ENCODE peak calls at places on chromosome 18, in ten cellular contexts. G is neural progenitor cell, K is psoas muscle, A is AG09309, R is AG04450, N is GM23338, V is heart right ventricle, I is fibroblast of the aortic adventitia, F is HFF-Myc, B is fibroblast of mammary gland. U is an unnamed sample.

GRCh38 chr18:36066731-36067117 is 635 bp downstream of the RPRD1A start:
- DNase-seq in I (peak), F (no peak), N (no peak), A (no peak), K (no peak), G (no peak), B (peak), R (no peak), V (no peak), U (no peak)

GRCh38 chr18:70015127-70015526 is 67.5 kb upstream of the CD226 start:
- DNase-seq in G (no peak), R (no peak), F (no peak), B (peak), K (no peak), V (peak), I (no peak), N (no peak), A (no peak), U (peak)

GRCh38 chr18:76530846-76531245 is 35.8 kb upstream of the ZNF516 start:
- DNase-seq in K (no peak), V (no peak), A (no peak), R (no peak), G (no peak), F (no peak), N (no peak), I (no peak), B (no peak), U (no peak)

GRCh38 chr18:24502621-24503020 is 42.2 kb downstream of the HRH4 start:
- DNase-seq in N (no peak), A (no peak), R (no peak), V (no peak), I (no peak), B (no peak), F (no peak), K (no peak), G (no peak), U (no peak)

GRCh38 chr18:74289137-74289536 is 2.6 kb downstream of the CYB5A start:
- DNase-seq in F (no peak), K (no peak), N (no peak), I (peak), G (no peak), B (peak), V (no peak), R (no peak), A (no peak), U (peak)

GRCh38 chr18:596288-596881 is 403 bp upstream of the CLUL1 start:
- DNase-seq in G (peak), B (no peak), I (no peak), V (no peak), R (no peak), A (no peak), F (no peak), N (peak), K (no peak), U (no peak)

GRCh38 chr18:63336366-63337099 is 17.0 kb upstream of the BCL2 start:
- DNase-seq in G (no peak), F (peak), I (peak), N (no peak), V (no peak), K (no peak), A (peak), B (peak), R (peak), U (peak)

GRCh38 chr18:4453712-4454547 is 1.2 kb downstream of the DLGAP1 start:
- DNase-seq in K (peak), N (peak), V (no peak), A (no peak), I (no peak), F (no peak), G (peak), R (no peak), B (no peak), U (no peak)

GRCh38 chr18:62716679-62717058 is 1.3 kb downstream of the PHLPP1 start:
- DNase-seq in I (no peak), V (peak), F (no peak), A (no peak), B (peak), R (no peak), K (peak), G (peak), N (peak), U (peak)

GRCh38 chr18:75208836-75209128 is 157 bp downstream of the PTGR3 start:
- DNase-seq in N (no peak), F (no peak), R (no peak), G (no peak), V (no peak), I (no peak), K (no peak), B (no peak), A (no peak), U (no peak)

GRCh38 chr18:50973367-50974126 is 5.7 kb downstream of the ELAC1 start:
- DNase-seq in R (no peak), I (peak), F (no peak), K (no peak), G (no peak), A (no peak), V (no peak), B (peak), N (no peak), U (peak)

GRCh38 chr18:49094979-49095632 is 144.3 kb upstream of the SMAD7 start:
- DNase-seq in B (peak), N (no peak), I (peak), R (peak), A (peak), K (no peak), G (no peak), V (no peak), F (peak), U (peak)

GRCh38 chr18:13003466-13003896 is 12.3 kb downstream of the CEP192 start:
- DNase-seq in B (peak), N (peak), K (no peak), A (peak), V (peak), R (peak), G (peak), F (peak), I (peak), U (peak)

GRCh38 chr18:76821356-76821874 is 942 bp upstream of the ZNF236 start:
- DNase-seq in R (no peak), G (no peak), F (no peak), I (no peak), B (no peak), V (no peak), K (no peak), A (no peak), N (no peak), U (no peak)

GRCh38 chr18:72235422-72235821 is 308.7 kb downstream of the CBLN2 start:
- DNase-seq in A (no peak), N (no peak), K (no peak), G (peak), V (no peak), F (no peak), B (no peak), I (no peak), R (no peak), U (no peak)

GRCh38 chr18:62506495-62507143 is 16.2 kb upstream of the ZCCHC2 start:
- DNase-seq in K (no peak), I (no peak), N (no peak), G (no peak), B (no peak), F (no peak), R (no peak), V (no peak), A (no peak), U (no peak)

GRCh38 chr18:14947482-14948162 is 199.7 kb downstream of the ANKRD30B start:
- DNase-seq in K (no peak), N (no peak), V (no peak), B (no peak), I (no peak), F (no peak), G (no peak), R (no peak), A (no peak), U (no peak)

GRCh38 chr18:23317975-23318675 is 135.0 kb upstream of the RIOK3 start:
- DNase-seq in B (peak), A (peak), V (no peak), K (no peak), I (peak), R (no peak), G (no peak), F (no peak), N (no peak), U (peak)

GRCh38 chr18:72675394-72675793 is 131.3 kb upstream of the CBLN2 start:
- DNase-seq in V (no peak), R (no peak), I (no peak), B (no peak), G (peak), A (no peak), F (no peak), K (no peak), N (peak), U (peak)

GRCh38 chr18:66077066-66077465 is 326.3 kb downstream of the CDH7 start:
- DNase-seq in R (no peak), N (no peak), I (no peak), K (no peak), V (no peak), G (no peak), B (no peak), F (no peak), A (no peak), U (no peak)

GRCh38 chr18:69954719-69955118 is 7.0 kb upstream of the CD226 start:
- DNase-seq in F (no peak), B (no peak), N (no peak), I (no peak), V (no peak), A (no peak), K (no peak), G (no peak), R (no peak), U (peak)

GRCh38 chr18:79965119-79965902 is 868 bp downstream of the HSBP1L1 start:
- DNase-seq in R (peak), G (no peak), N (peak), B (peak), A (no peak), K (no peak), F (peak), V (no peak), I (peak), U (peak)

GRCh38 chr18:65620076-65620696 is 130.6 kb upstream of the CDH7 start:
- DNase-seq in F (no peak), A (no peak), V (no peak), R (no peak), B (no peak), K (no peak), G (no peak), I (no peak), N (no peak), U (no peak)

GRCh38 chr18:68316636-68317035 is 398.3 kb downstream of the TMX3 start:
- DNase-seq in A (peak), G (no peak), V (no peak), R (no peak), B (peak), K (no peak), I (peak), F (no peak), N (peak), U (peak)

GRCh38 chr18:52451851-52452250 is 111.9 kb downstream of the DCC start:
- DNase-seq in B (no peak), R (no peak), A (no peak), K (no peak), N (peak), V (no peak), I (no peak), F (no peak), G (peak), U (no peak)

GRCh38 chr18:616380-616995 is 19.7 kb downstream of the CLUL1 start:
- DNase-seq in V (no peak), B (peak), K (no peak), A (no peak), R (no peak), I (peak), N (peak), F (peak), G (peak), U (peak)

GRCh38 chr18:37407571-37407970 is 158.0 kb downstream of the CELF4 start:
- DNase-seq in I (no peak), R (no peak), G (no peak), N (no peak), F (no peak), V (no peak), B (no peak), A (no peak), K (no peak), U (no peak)

GRCh38 chr18:39788395-39788794 is 2166.6 kb upstream of the PIK3C3 start:
- DNase-seq in I (no peak), V (no peak), A (no peak), N (no peak), K (no peak), G (no peak), B (no peak), F (no peak), R (no peak), U (no peak)

GRCh38 chr18:36568487-36568886 is 260.3 kb downstream of the TPGS2 start:
- DNase-seq in A (no peak), B (no peak), F (no peak), I (peak), V (no peak), G (no peak), R (no peak), K (no peak), N (no peak), U (no peak)

DNA sequence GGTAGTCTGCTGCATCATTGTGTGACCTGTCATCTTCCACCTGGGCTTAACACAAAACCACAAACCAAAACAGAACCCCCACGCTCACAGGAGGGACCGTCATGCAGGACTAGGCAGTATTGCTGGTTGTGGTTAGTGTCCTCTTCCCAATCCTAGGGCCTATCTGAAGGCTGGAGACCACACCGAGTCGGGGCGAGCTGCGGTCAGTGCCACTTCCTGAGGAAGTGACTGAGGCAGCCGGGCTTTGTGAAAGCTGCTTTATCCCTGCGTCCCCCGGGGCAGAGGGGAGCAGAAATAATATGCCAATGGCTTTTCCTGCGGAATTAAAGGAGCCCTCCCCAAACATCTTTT is 22.9 kb downstream of the ZNF532 start:
- DNase-seq in V (peak), A (no peak), G (no peak), B (no peak), R (no peak), F (no peak), N (no peak), K (peak), I (peak), U (peak)
- TF ChIP-seq CTCF in V (no peak), A (no peak), G (no peak), B (no peak), R (no peak), F (no peak), N (no peak), K (no peak), I (no peak), U (no peak)

GRCh38 chr18:55402731-55403405 is 185.1 kb downstream of the TCF4 start:
- DNase-seq in V (no peak), K (no peak), A (no peak), I (peak), R (no peak), G (no peak), F (no peak), B (no peak), N (no peak), U (no peak)
- H3K4me3 ChIP-seq in V (peak), K (peak), A (peak), I (peak), R (peak), G (no peak), F (peak), B (peak), N (peak), U (peak)

DNA sequence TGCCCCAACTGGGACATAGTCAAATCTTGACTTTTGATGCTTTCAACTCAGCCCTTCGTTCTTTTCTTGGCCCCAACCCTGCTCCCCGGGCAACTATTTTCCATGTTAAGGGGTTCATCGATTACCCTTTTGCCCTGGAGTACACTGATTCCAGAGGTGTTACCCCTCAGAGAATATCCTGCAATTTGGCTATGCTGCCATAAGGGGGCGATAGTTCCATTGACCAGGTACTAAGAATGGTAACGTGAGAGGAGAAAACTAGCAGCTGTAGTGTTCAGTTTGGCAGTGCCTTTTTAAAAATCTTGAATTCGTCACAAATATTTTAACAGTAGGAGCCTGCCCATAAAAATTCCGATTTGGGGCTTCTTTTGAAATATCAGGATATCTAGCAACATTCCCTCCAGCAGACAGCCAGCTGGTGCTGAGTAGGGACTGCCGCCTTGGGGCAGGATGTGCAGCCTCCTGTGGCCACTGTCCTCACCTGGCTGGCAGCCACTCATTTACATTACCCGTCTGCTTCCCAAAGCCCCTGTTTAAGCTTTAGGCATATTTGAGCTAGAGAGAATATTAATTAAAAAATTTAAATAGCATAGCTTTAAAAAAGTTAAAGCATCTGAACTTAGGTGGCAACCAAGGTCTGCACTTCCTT is 146.3 kb upstream of the SKOR2 start:
- DNase-seq in I (no peak), N (peak), K (no peak), G (peak), V (no peak), R (no peak), B (peak), A (no peak), F (no peak), U (no peak)
- TF ChIP-seq CTCF in I (no peak), N (peak), K (no peak), G (peak), V (no peak), R (no peak), B (peak), A (peak), F (peak), U (peak)

GRCh38 chr18:28176674-28176932 is 327 bp downstream of the CDH2 start:
- DNase-seq in B (no peak), I (no peak), A (no peak), N (peak), F (no peak), V (no peak), R (no peak), G (no peak), K (no peak), U (no peak)
- H3K4me3 ChIP-seq in B (peak), I (peak), A (peak), N (peak), F (peak), V (peak), R (peak), G (peak), K (peak), U (peak)

GRCh38 chr18:78659748-78660147 is 319.9 kb upstream of the SALL3 start:
- DNase-seq in N (peak), A (no peak), K (no peak), B (no peak), V (no peak), G (peak), I (no peak), F (no peak), R (no peak), U (no peak)
- TF ChIP-seq CTCF in N (peak), A (no peak), K (no peak), B (no peak), V (peak), G (peak), I (no peak), F (no peak), R (no peak), U (no peak)

DNA sequence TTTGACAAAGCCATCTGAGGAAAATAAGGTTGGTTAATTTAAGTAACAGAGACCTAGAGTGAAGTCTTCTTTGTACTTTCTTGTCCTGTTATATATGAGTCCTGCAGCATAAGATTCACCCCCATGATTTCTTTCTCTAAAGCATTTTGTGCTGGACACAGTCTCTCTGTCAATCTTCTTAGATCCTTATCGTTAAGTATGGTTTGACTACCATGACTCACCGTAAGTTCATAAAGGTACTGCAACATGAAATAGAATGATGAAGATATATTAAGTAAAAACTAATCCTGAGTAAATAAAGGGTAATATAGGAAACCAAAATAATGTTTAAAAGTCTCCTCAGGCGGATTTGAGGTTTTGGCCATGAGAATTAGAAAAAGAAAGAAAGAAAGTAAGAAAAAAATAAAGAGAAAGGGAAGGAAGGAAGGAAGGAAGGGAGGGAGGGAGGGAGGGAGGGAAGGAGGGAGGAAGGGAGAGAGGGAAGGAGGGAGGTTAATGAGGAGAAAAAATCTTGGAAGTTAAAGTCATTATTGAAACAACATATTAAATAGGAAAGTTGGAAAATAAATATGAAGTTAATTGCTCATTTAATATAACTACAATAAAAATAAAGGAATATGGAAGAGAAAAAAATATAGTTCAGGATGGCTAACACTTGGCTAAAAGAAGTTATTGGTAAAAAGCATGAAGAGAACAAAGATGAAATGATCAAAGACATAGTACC is 980.3 kb upstream of the CDH2 start:
- DNase-seq in I (no peak), K (no peak), N (no peak), R (no peak), G (no peak), A (no peak), B (no peak), V (no peak), F (no peak), U (no peak)
- H3K4me3 ChIP-seq in I (no peak), K (no peak), N (no peak), R (no peak), G (no peak), A (no peak), B (no peak), V (no peak), F (no peak), U (no peak)

GRCh38 chr18:34880403-34880802 is 160.8 kb upstream of the MAPRE2 start:
- DNase-seq in V (no peak), K (no peak), F (no peak), A (no peak), B (no peak), N (no peak), I (peak), G (no peak), R (no peak), U (no peak)

GRCh38 chr18:34884456-34884855 is 156.8 kb upstream of the MAPRE2 start:
- DNase-seq in I (no peak), K (no peak), F (no peak), A (no peak), B (no peak), V (no peak), R (no peak), N (no peak), G (no peak), U (no peak)

GRCh38 chr18:34886162-34886561 is 155.1 kb upstream of the MAPRE2 start:
- DNase-seq in G (no peak), F (no peak), V (no peak), K (no peak), R (no peak), N (no peak), I (no peak), A (no peak), B (no peak), U (no peak)

DNA sequence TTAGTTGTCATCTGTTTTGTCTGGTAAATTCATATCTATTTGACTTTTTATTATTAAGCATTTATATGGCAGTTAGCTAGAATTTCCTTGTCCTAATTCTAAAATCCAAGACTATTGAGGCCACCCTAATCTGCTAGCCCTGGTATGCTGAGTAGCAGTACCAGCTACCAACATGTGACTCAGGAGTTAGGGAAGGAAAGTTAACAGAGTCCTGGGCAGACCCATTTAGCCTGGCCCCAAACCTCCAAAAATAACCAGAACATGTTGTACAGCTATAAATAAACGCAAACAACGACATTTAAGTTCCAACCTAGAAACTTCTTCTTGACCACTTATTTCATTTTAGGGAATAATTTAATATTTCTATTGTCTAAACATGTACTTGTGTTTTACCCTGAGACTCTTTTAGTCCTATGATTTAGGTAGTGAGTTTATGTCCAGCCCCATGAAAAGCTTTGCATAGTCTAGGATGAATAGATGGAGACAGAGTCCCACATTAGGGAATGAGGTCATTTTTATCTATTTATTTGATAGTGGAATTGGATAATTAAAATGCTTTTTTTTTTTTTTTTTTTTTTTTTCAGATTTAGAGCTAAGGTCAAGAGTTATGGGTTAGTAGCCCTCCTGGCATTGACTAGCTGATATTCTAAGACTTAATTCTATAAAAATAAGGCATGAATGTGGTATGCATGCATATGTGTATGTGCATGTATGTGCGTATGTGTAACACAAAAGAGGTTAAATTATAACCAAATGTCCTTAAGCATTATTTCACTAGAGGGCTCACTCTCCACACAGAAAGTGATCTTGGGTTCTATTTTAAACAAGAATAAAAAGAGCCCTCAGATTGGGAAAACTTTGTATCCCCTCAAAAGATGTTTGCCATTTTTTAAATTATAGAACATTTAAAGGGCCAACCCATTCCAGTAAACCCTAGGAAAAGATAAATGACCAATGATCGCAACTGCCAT is 160.0 kb upstream of the MAPRE2 start:
- DNase-seq in K (no peak), R (no peak), A (no peak), B (peak), G (no peak), V (no peak), N (no peak), F (no peak), I (peak), U (no peak)
- TF ChIP-seq CTCF in K (peak), R (peak), A (no peak), B (peak), G (no peak), V (peak), N (no peak), F (peak), I (peak), U (no peak)